ENCODE peak calls at places on chromosomes 2 and 18, in five cellular contexts. V is HFFc6, Q is C1 segment of cervical spinal cord, W is lower leg skin, G is DMS53. S is an unnamed sample.

GRCh38 chr2:171158036-171158789 is 2.5 kb downstream of the TLK1 start:
- DNase-seq in Q (no peak), V (no peak), G (no peak), W (no peak), S (no peak)

GRCh38 chr2:71461304-71461671 is 7.9 kb downstream of the DYSF start:
- DNase-seq in V (no peak), W (no peak), Q (no peak), G (no peak), S (no peak)

GRCh38 chr18:3453540-3454364 is 3.8 kb downstream of the TGIF1 start:
- DNase-seq in G (peak; percentile 82), W (peak; percentile 76), V (peak; percentile 98), Q (peak; percentile 46), S (peak; percentile 80)

GRCh38 chr18:48786621-48787522 is 163.9 kb downstream of the SMAD7 start:
- DNase-seq in Q (no peak), G (no peak), V (no peak), W (no peak), S (no peak)

GRCh38 chr2:234980476-234981187 is 28.8 kb downstream of the SH3BP4 start:
- DNase-seq in V (no peak), G (peak; percentile 64), W (no peak), Q (no peak), S (no peak)

GRCh38 chr2:190635781-190636180 is 13.1 kb upstream of the NAB1 start:
- DNase-seq in Q (no peak), V (no peak), G (no peak), W (no peak), S (peak; percentile 38)

GRCh38 chr2:21103274-21103891 is 20.4 kb upstream of the TDRD15 start:
- DNase-seq in W (no peak), G (peak; percentile 74), Q (no peak), V (no peak), S (no peak)

GRCh38 chr18:22332590-22332989 is 85.1 kb downstream of the CTAGE1 start:
- DNase-seq in Q (no peak), W (no peak), G (peak; percentile 30), V (no peak), S (no peak)

S was measured in NCI-H226.